ENCODE peak calls at places on chromosomes 13 and 19, in six cellular contexts. Y, I, D, Q, P and L are unnamed samples.

GRCh38 chr13:114282143-114282685 is 813 bp downstream of the UPF3A start:
- DNase-seq in Y (peak), I (no peak), D (no peak), Q (peak), P (peak), L (no peak)

GRCh38 chr13:112161441-112162301 is 94.7 kb downstream of the SOX1 start:
- DNase-seq in Y (no peak), I (peak), D (no peak), Q (no peak), P (no peak), L (no peak)

GRCh38 chr13:51950722-51951121 is 60.5 kb downstream of the ATP7B start:
- DNase-seq in Y (no peak), I (no peak), D (peak), Q (no peak), P (no peak), L (no peak)

GRCh38 chr19:43700368-43701015 is 15.4 kb upstream of the IRGC start:
- DNase-seq in Y (peak), I (no peak), D (no peak), Q (no peak), P (peak), L (no peak)

GRCh38 chr19:4337906-4338440 is 654 bp downstream of the STAP2 start:
- DNase-seq in Y (no peak), I (no peak), D (no peak), Q (no peak), P (peak), L (no peak)

GRCh38 chr13:51816604-51817254 is 12.8 kb upstream of the DHRS12 start:
- DNase-seq in Y (no peak), I (no peak), D (no peak), Q (no peak), P (no peak), L (no peak)

GRCh38 chr19:48784527-48784926 is 26.3 kb downstream of the BCAT2 start:
- DNase-seq in Y (no peak), I (no peak), D (no peak), Q (no peak), P (peak), L (no peak)

GRCh38 chr19:28642787-28643186 is 570.2 kb downstream of the UQCRFS1 start:
- DNase-seq in Y (no peak), I (no peak), D (no peak), Q (no peak), P (no peak), L (no peak)

GRCh38 chr13:32863596-32863995 is 152.6 kb upstream of the KL start:
- DNase-seq in Y (no peak), I (no peak), D (no peak), Q (no peak), P (no peak), L (no peak)

GRCh38 chr13:49248433-49249002 is 793 bp downstream of the CDADC1 start:
- DNase-seq in Y (no peak), I (no peak), D (no peak), Q (no peak), P (peak), L (no peak)

GRCh38 chr19:17536957-17537356 is 18.5 kb upstream of the COLGALT1 start:
- DNase-seq in Y (no peak), I (no peak), D (no peak), Q (no peak), P (no peak), L (no peak)

GRCh38 chr19:16660763-16661479 is at the start of gene TMEM38A:
- DNase-seq in Y (peak), I (peak), D (peak), Q (peak), P (no peak), L (peak)

GRCh38 chr13:29754486-29754806 is 96.0 kb downstream of the UBL3 start:
- DNase-seq in Y (no peak), I (peak), D (no peak), Q (no peak), P (peak), L (no peak)

GRCh38 chr19:3374369-3375112 is 8.2 kb downstream of the NFIC start:
- DNase-seq in Y (peak), I (peak), D (no peak), Q (no peak), P (no peak), L (no peak)

GRCh38 chr19:53463263-53463662 is 4.3 kb upstream of the ZNF813 start:
- DNase-seq in Y (peak), I (peak), D (no peak), Q (no peak), P (peak), L (peak)

GRCh38 chr13:85411608-85412007 is 387.6 kb downstream of the SLITRK6 start:
- DNase-seq in Y (no peak), I (no peak), D (no peak), Q (no peak), P (peak), L (no peak)

GRCh38 chr19:52670046-52670445 is 31.9 kb upstream of the ZNF83 start:
- DNase-seq in Y (no peak), I (peak), D (no peak), Q (no peak), P (no peak), L (peak)

GRCh38 chr19:5107432-5108122 is 138.7 kb downstream of the KDM4B start:
- DNase-seq in Y (no peak), I (no peak), D (no peak), Q (no peak), P (no peak), L (no peak)

GRCh38 chr13:44331912-44332840 is 41.4 kb upstream of the SERP2 start:
- DNase-seq in Y (peak), I (peak), D (no peak), Q (no peak), P (peak), L (peak)

GRCh38 chr19:1873524-1874473 is 10.4 kb upstream of the KLF16 start:
- DNase-seq in Y (no peak), I (peak), D (no peak), Q (no peak), P (peak), L (peak)

GRCh38 chr13:75675421-75675820 is 39.3 kb downstream of the LMO7 start:
- DNase-seq in Y (no peak), I (no peak), D (no peak), Q (no peak), P (peak), L (no peak)